ENCODE peak calls at places on chromosomes 3 and 15, in nine cellular contexts. Y is prostate gland; H is aorta; O is activated CD8-positive, alpha-beta memory T cell treated with anti-CD3 and anti-CD28 coated beads for 1 hour; M is amniotic stem cell; T is NCI-H345; X is GM19239; C is left colon; Q is KG1. J is an unnamed sample.

GRCh38 chr15:77580991-77581682 is 51.6 kb downstream of the LINGO1 start:
- DNase-seq in Y (peak), O (no peak), Q (no peak), H (no peak), T (no peak), C (no peak), M (no peak), X (no peak), J (no peak)

GRCh38 chr3:184349563-184350470 is 11.6 kb downstream of the CLCN2 start:
- DNase-seq in M (no peak), Q (no peak), O (no peak), Y (no peak), X (no peak), H (no peak), T (no peak), C (no peak), J (no peak)

GRCh38 chr15:58413253-58413652 is 18.5 kb upstream of the LIPC start:
- DNase-seq in C (no peak), X (no peak), T (no peak), M (no peak), Y (no peak), O (no peak), H (no peak), Q (no peak), J (no peak)

GRCh38 chr3:46662771-46663551 is 30.5 kb downstream of the ALS2CL start:
- DNase-seq in Q (no peak), H (no peak), Y (no peak), T (peak), M (no peak), X (no peak), C (peak), O (no peak), J (no peak)

GRCh38 chr15:90892023-90892422 is 7.7 kb downstream of the FES start:
- DNase-seq in H (no peak), Y (no peak), T (no peak), M (no peak), Q (no peak), X (no peak), C (no peak), O (no peak), J (no peak)

GRCh38 chr3:11356269-11356668 is 84.1 kb downstream of the ATG7 start:
- DNase-seq in C (no peak), O (no peak), X (no peak), H (no peak), Q (no peak), Y (no peak), M (no peak), T (no peak), J (no peak)

GRCh38 chr3:15283702-15284101 is 48.7 kb downstream of the SH3BP5 start:
- DNase-seq in X (no peak), H (no peak), M (no peak), C (no peak), O (no peak), Q (no peak), Y (no peak), T (no peak), J (no peak)

GRCh38 chr15:51375966-51376640 is 34.6 kb downstream of the GLDN start:
- DNase-seq in M (no peak), Q (no peak), C (no peak), T (no peak), H (no peak), Y (no peak), O (no peak), X (no peak), J (no peak)

GRCh38 chr3:58691997-58692396 is 25.4 kb upstream of the FAM3D start:
- DNase-seq in Y (no peak), Q (no peak), T (no peak), H (no peak), O (no peak), M (no peak), C (no peak), X (no peak), J (no peak)

GRCh38 chr3:2837233-2837632 is 272.9 kb downstream of the IL5RA start:
- DNase-seq in C (no peak), Q (no peak), T (no peak), X (no peak), O (no peak), M (no peak), Y (no peak), H (no peak), J (no peak)

GRCh38 chr3:170368921-170369320 is 11.4 kb downstream of the SKIL start:
- DNase-seq in C (no peak), Q (no peak), Y (no peak), X (no peak), M (no peak), H (no peak), O (no peak), T (no peak), J (no peak)

GRCh38 chr3:139291276-139292051 is 52.4 kb upstream of the MRPS22 start:
- DNase-seq in H (no peak), X (no peak), Y (no peak), Q (no peak), T (no peak), M (no peak), O (no peak), C (no peak), J (no peak)

GRCh38 chr3:59212128-59212764 is 162.4 kb upstream of the CFAP20DC start:
- DNase-seq in T (peak), O (no peak), H (no peak), X (peak), Q (no peak), M (peak), Y (peak), C (no peak), J (peak)

GRCh38 chr15:66251790-66252355 is 1.7 kb downstream of the MEGF11 start:
- DNase-seq in X (no peak), Y (no peak), T (no peak), M (no peak), O (no peak), Q (no peak), H (no peak), C (no peak), J (no peak)

GRCh38 chr3:145681132-145681531 is 479.9 kb downstream of the PLOD2 start:
- DNase-seq in H (no peak), C (no peak), X (no peak), Y (no peak), M (no peak), O (no peak), Q (no peak), T (no peak), J (no peak)

GRCh38 chr3:54969652-54970051 is 41.8 kb upstream of the LRTM1 start:
- DNase-seq in X (no peak), M (no peak), C (no peak), H (no peak), O (no peak), T (no peak), Y (no peak), Q (no peak), J (peak)

GRCh38 chr3:63015614-63016016 is 140.4 kb upstream of the CADPS start:
- DNase-seq in Q (no peak), C (no peak), O (no peak), X (no peak), M (no peak), Y (no peak), T (peak), H (no peak), J (no peak)

GRCh38 chr15:51738553-51738952 is 1.1 kb upstream of the LYSMD2 start:
- DNase-seq in Q (no peak), O (no peak), C (no peak), M (no peak), T (no peak), Y (no peak), H (no peak), X (no peak), J (no peak)

GRCh38 chr3:160005004-160005403 is 16.4 kb downstream of the IL12A start:
- DNase-seq in H (no peak), O (no peak), X (no peak), Q (no peak), M (no peak), C (no peak), T (no peak), Y (no peak), J (no peak)

GRCh38 chr3:105365171-105365535 is 1.6 kb upstream of the ALCAM start:
- DNase-seq in Q (no peak), C (no peak), O (no peak), X (no peak), T (no peak), M (no peak), H (no peak), Y (peak), J (no peak)

GRCh38 chr15:36291501-36291900 is 287.9 kb upstream of the CDIN1 start:
- DNase-seq in T (peak), H (no peak), Q (no peak), M (no peak), C (no peak), X (no peak), O (no peak), Y (no peak), J (no peak)

GRCh38 chr3:129618901-129619671 is 12.6 kb upstream of the PLXND1 start:
- DNase-seq in T (no peak), O (no peak), C (peak), M (no peak), H (peak), Q (no peak), X (no peak), Y (no peak), J (no peak)

GRCh38 chr15:47588968-47589367 is 128.3 kb upstream of the SEMA6D start:
- DNase-seq in O (no peak), T (no peak), H (no peak), C (no peak), Q (no peak), X (no peak), Y (no peak), M (no peak), J (no peak)

GRCh38 chr15:65612616-65612946 is 1.6 kb upstream of the INTS14 start:
- DNase-seq in C (no peak), H (no peak), M (no peak), Q (no peak), X (no peak), O (no peak), T (no peak), Y (no peak), J (no peak)

GRCh38 chr15:40441012-40441735 is 421 bp downstream of the BAHD1 start:
- DNase-seq in H (no peak), Q (peak), O (no peak), X (no peak), Y (no peak), M (peak), C (no peak), T (no peak), J (no peak)

GRCh38 chr3:20240154-20240883 is 54.3 kb upstream of the SGO1 start:
- DNase-seq in T (no peak), Q (no peak), H (no peak), X (no peak), Y (no peak), M (no peak), O (no peak), C (no peak), J (no peak)

GRCh38 chr15:78425643-78426042 is 12.4 kb upstream of the IREB2 start:
- DNase-seq in Y (no peak), H (no peak), T (no peak), X (no peak), O (no peak), Q (no peak), C (no peak), M (no peak), J (no peak)

GRCh38 chr3:194637066-194637465 is 3.8 kb upstream of the TMEM44 start:
- DNase-seq in X (no peak), T (no peak), C (no peak), Q (no peak), H (no peak), Y (no peak), M (no peak), O (no peak), J (no peak)

GRCh38 chr3:135499426-135499825 is 466.1 kb upstream of the PPP2R3A start:
- DNase-seq in O (no peak), T (no peak), M (no peak), C (no peak), H (no peak), Y (no peak), Q (no peak), X (no peak), J (no peak)

GRCh38 chr3:179528786-179529185 is 33.9 kb upstream of the ACTL6A start:
- DNase-seq in Y (no peak), Q (no peak), O (no peak), T (peak), M (no peak), H (no peak), C (no peak), X (no peak), J (no peak)

GRCh38 chr15:31461375-31461774 is 134.7 kb downstream of the KLF13 start:
- DNase-seq in O (no peak), M (no peak), X (no peak), H (peak), C (peak), T (no peak), Q (no peak), Y (no peak), J (no peak)

GRCh38 chr3:172461530-172462138 is 13.4 kb upstream of the GHSR start:
- DNase-seq in X (peak), Q (no peak), C (no peak), M (no peak), Y (no peak), O (no peak), T (peak), H (no peak), J (no peak)

GRCh38 chr3:178170698-178171535 is 365.3 kb upstream of the KCNMB2 start:
- DNase-seq in Q (no peak), M (peak), X (no peak), O (no peak), Y (no peak), H (no peak), C (no peak), T (no peak), J (no peak)

GRCh38 chr3:52213901-52214300 is 11.5 kb downstream of the TLR9 start:
- DNase-seq in Y (no peak), O (no peak), X (no peak), H (no peak), Q (no peak), M (no peak), C (no peak), T (no peak), J (no peak)

GRCh38 chr3:142159083-142159740 is 9.9 kb upstream of the TFDP2 start:
- DNase-seq in C (no peak), O (no peak), M (no peak), X (no peak), Q (no peak), H (no peak), T (no peak), Y (no peak), J (no peak)

GRCh38 chr3:9404680-9405079 is 7.3 kb downstream of the SETD5 start:
- DNase-seq in X (no peak), C (no peak), Q (no peak), T (no peak), Y (no peak), M (no peak), O (no peak), H (no peak), J (peak)